ENCODE peak calls at places on chromosomes 1 and 21, in five cellular contexts. One of them, this sample, is unnamed.

GRCh38 chr1:210584439-210585113 is 255.9 kb downstream of the HHAT start:
- DNase-seq in posterior vena cava: peak; percentile 87
- DNase-seq in ascending aorta: peak; percentile 64
- DNase-seq in stimulated activated CD8-positive, alpha-beta memory T cell treated with anti-CD3 and anti-CD28 coated beads, Interleukin-4, amount 100 ng/mL, for 4 hours: peak; percentile 14
- DNase-seq in fibroblast of lung: peak; percentile 62
- DNase-seq in this sample: peak; percentile 51

GRCh38 chr1:225467193-225468020 is 39.6 kb upstream of the LBR start:
- DNase-seq in posterior vena cava: peak; percentile 92
- DNase-seq in ascending aorta: no peak
- DNase-seq in stimulated activated CD8-positive, alpha-beta memory T cell treated with anti-CD3 and anti-CD28 coated beads, Interleukin-4, amount 100 ng/mL, for 4 hours: peak; percentile 56
- DNase-seq in fibroblast of lung: no peak
- DNase-seq in this sample: no peak

GRCh38 chr1:220702733-220703704 is 12.9 kb downstream of the C1orf115 start:
- DNase-seq in posterior vena cava: no peak
- DNase-seq in ascending aorta: no peak
- DNase-seq in stimulated activated CD8-positive, alpha-beta memory T cell treated with anti-CD3 and anti-CD28 coated beads, Interleukin-4, amount 100 ng/mL, for 4 hours: no peak
- DNase-seq in fibroblast of lung: no peak
- DNase-seq in this sample: no peak

GRCh38 chr1:82706741-82707140 is 906.0 kb downstream of the ADGRL2 start:
- DNase-seq in posterior vena cava: no peak
- DNase-seq in ascending aorta: no peak
- DNase-seq in stimulated activated CD8-positive, alpha-beta memory T cell treated with anti-CD3 and anti-CD28 coated beads, Interleukin-4, amount 100 ng/mL, for 4 hours: no peak
- DNase-seq in fibroblast of lung: peak; percentile 50
- DNase-seq in this sample: no peak

GRCh38 chr1:169610110-169610509 is 19.8 kb downstream of the SELP start:
- DNase-seq in posterior vena cava: no peak
- DNase-seq in ascending aorta: no peak
- DNase-seq in stimulated activated CD8-positive, alpha-beta memory T cell treated with anti-CD3 and anti-CD28 coated beads, Interleukin-4, amount 100 ng/mL, for 4 hours: no peak
- DNase-seq in fibroblast of lung: no peak
- DNase-seq in this sample: no peak

GRCh38 chr21:28554660-28555475 is 437.8 kb downstream of the LTN1 start:
- DNase-seq in posterior vena cava: no peak
- DNase-seq in ascending aorta: no peak
- DNase-seq in stimulated activated CD8-positive, alpha-beta memory T cell treated with anti-CD3 and anti-CD28 coated beads, Interleukin-4, amount 100 ng/mL, for 4 hours: no peak
- DNase-seq in fibroblast of lung: peak; percentile 82
- DNase-seq in this sample: no peak

GRCh38 chr21:15224346-15225086 is 159.7 kb upstream of the NRIP1 start:
- DNase-seq in posterior vena cava: no peak
- DNase-seq in ascending aorta: no peak
- DNase-seq in stimulated activated CD8-positive, alpha-beta memory T cell treated with anti-CD3 and anti-CD28 coated beads, Interleukin-4, amount 100 ng/mL, for 4 hours: no peak
- DNase-seq in fibroblast of lung: peak; percentile 94
- DNase-seq in this sample: peak; percentile 16

GRCh38 chr1:8482844-8483436 is 165.0 kb downstream of the SLC45A1 start:
- DNase-seq in posterior vena cava: no peak
- DNase-seq in ascending aorta: no peak
- DNase-seq in stimulated activated CD8-positive, alpha-beta memory T cell treated with anti-CD3 and anti-CD28 coated beads, Interleukin-4, amount 100 ng/mL, for 4 hours: no peak
- DNase-seq in fibroblast of lung: peak; percentile 47
- DNase-seq in this sample: no peak

GRCh38 chr1:53195913-53196484 is 625 bp upstream of the CPT2 start:
- DNase-seq in posterior vena cava: no peak
- DNase-seq in ascending aorta: no peak
- DNase-seq in stimulated activated CD8-positive, alpha-beta memory T cell treated with anti-CD3 and anti-CD28 coated beads, Interleukin-4, amount 100 ng/mL, for 4 hours: no peak
- DNase-seq in fibroblast of lung: no peak
- DNase-seq in this sample: no peak

This sample was measured in SW 1271.